ENCODE peak calls at places on chromosomes 1 and 21, in ten cellular contexts. L, N, Z, K, F, Y, B, I, P and S are unnamed samples.

GRCh38 chr21:45447821-45448220 is 42.9 kb downstream of the COL18A1 start:
- DNase-seq in L (no peak), N (no peak), Z (no peak), K (no peak), F (no peak), Y (no peak), B (no peak), I (no peak), P (no peak), S (no peak)

GRCh38 chr1:38608202-38608864 is 251.2 kb downstream of the RRAGC start:
- DNase-seq in L (peak), N (peak), Z (no peak), K (no peak), F (peak), Y (peak), B (peak), I (no peak), P (no peak), S (peak)

GRCh38 chr1:107691542-107691941 is 273.4 kb downstream of the VAV3 start:
- DNase-seq in L (no peak), N (no peak), Z (no peak), K (no peak), F (no peak), Y (no peak), B (no peak), I (no peak), P (no peak), S (no peak)

GRCh38 chr1:69766431-69766830 is 198.7 kb downstream of the LRRC7 start:
- DNase-seq in L (no peak), N (peak), Z (no peak), K (no peak), F (no peak), Y (no peak), B (no peak), I (no peak), P (no peak), S (no peak)

GRCh38 chr1:17356387-17356992 is 15.5 kb upstream of the PADI6 start:
- DNase-seq in L (no peak), N (no peak), Z (no peak), K (no peak), F (no peak), Y (no peak), B (no peak), I (no peak), P (no peak), S (no peak)

GRCh38 chr1:41983451-41983850 is 64.7 kb upstream of the HIVEP3 start:
- DNase-seq in L (no peak), N (no peak), Z (no peak), K (no peak), F (no peak), Y (no peak), B (no peak), I (no peak), P (no peak), S (no peak)

GRCh38 chr1:115539736-115540135 is 102.0 kb upstream of the VANGL1 start:
- DNase-seq in L (no peak), N (peak), Z (no peak), K (no peak), F (no peak), Y (no peak), B (no peak), I (no peak), P (no peak), S (no peak)

GRCh38 chr1:2240251-2241156 is 12.4 kb downstream of the SKI start:
- DNase-seq in L (peak), N (peak), Z (peak), K (peak), F (no peak), Y (no peak), B (no peak), I (no peak), P (peak), S (no peak)

GRCh38 chr1:8780405-8780804 is 37.0 kb downstream of the RERE start:
- DNase-seq in L (no peak), N (no peak), Z (no peak), K (no peak), F (peak), Y (no peak), B (no peak), I (no peak), P (no peak), S (no peak)

GRCh38 chr1:17565551-17565971 is 26.1 kb downstream of the ARHGEF10L start:
- DNase-seq in L (no peak), N (no peak), Z (no peak), K (no peak), F (no peak), Y (no peak), B (no peak), I (no peak), P (no peak), S (no peak)

GRCh38 chr1:166489670-166490436 is 323.1 kb upstream of the FAM78B start:
- DNase-seq in L (peak), N (no peak), Z (no peak), K (no peak), F (peak), Y (no peak), B (peak), I (no peak), P (peak), S (no peak)

GRCh38 chr1:14476170-14476955 is 122.1 kb upstream of the KAZN start:
- DNase-seq in L (no peak), N (peak), Z (peak), K (no peak), F (no peak), Y (no peak), B (no peak), I (no peak), P (no peak), S (no peak)

GRCh38 chr1:40936878-40937484 is 42.5 kb upstream of the CTPS1 start:
- DNase-seq in L (peak), N (peak), Z (peak), K (no peak), F (no peak), Y (no peak), B (no peak), I (peak), P (no peak), S (no peak)

GRCh38 chr1:1285618-1286311 is 5.5 kb downstream of the SCNN1D start:
- DNase-seq in L (peak), N (no peak), Z (no peak), K (no peak), F (no peak), Y (no peak), B (peak), I (no peak), P (no peak), S (no peak)

GRCh38 chr1:211145944-211146343 is 12.0 kb upstream of the KCNH1 start:
- DNase-seq in L (no peak), N (no peak), Z (no peak), K (no peak), F (no peak), Y (no peak), B (no peak), I (no peak), P (no peak), S (no peak)

GRCh38 chr1:174954686-174955669 is 44.8 kb upstream of the CACYBP start:
- DNase-seq in L (no peak), N (no peak), Z (no peak), K (no peak), F (peak), Y (no peak), B (no peak), I (no peak), P (no peak), S (no peak)

GRCh38 chr1:214570442-214570841 is 19.0 kb upstream of the PTPN14 start:
- DNase-seq in L (no peak), N (peak), Z (peak), K (no peak), F (no peak), Y (no peak), B (no peak), I (peak), P (no peak), S (no peak)

GRCh38 chr1:185860316-185860715 is 126.1 kb downstream of the HMCN1 start:
- DNase-seq in L (no peak), N (peak), Z (peak), K (no peak), F (no peak), Y (no peak), B (no peak), I (no peak), P (no peak), S (no peak)
- H3K4me3 ChIP-seq in L (no peak), N (no peak), Z (no peak), K (no peak), F (no peak), Y (no peak), B (no peak), I (no peak), P (no peak), S (no peak)

DNA sequence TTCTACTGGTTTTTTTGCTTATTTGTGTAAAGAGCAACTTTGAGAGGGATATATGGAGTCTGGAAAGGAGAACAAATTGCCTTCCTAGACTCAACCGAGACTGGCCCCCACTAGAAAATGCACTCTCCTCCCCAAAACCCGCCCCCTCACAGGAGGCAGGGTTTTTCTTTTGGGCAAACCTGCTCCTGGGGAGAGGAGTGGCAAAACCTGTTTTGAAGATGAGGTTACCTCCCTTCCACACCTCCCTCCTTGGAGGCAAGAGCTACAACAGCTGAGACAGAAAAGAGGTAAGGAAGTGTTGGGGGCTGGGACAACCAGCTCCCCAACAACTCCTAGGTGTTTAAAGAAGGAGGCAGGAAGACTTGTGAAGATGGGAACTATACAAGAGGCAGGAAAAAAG is at the start of gene BNIPL:
- DNase-seq in L (no peak), N (no peak), Z (no peak), K (no peak), F (no peak), Y (no peak), B (no peak), I (no peak), P (no peak), S (no peak)
- H3K4me3 ChIP-seq in L (no peak), N (no peak), Z (no peak), K (no peak), F (no peak), Y (no peak), B (no peak), I (no peak), P (no peak), S (no peak)

DNA sequence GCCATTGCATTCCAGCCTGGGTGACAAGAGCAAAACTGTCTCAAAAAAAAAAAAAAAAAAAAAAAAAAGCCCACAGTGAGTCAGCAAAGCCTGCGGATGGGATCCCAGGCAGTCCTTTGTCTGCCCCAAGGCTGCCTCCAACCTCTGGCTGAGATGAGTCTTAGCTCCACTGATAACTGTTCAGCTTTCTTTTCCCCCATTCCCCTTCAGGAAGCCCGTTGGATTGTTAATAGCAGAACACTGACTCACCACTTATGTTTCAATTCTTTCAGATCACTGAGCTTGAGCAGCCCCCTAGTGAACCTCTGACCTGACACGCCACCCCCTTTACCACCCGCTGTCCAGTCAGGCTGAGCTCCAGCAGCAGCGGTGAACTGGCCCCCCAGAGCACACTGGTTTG is 57.5 kb downstream of the ERG start:
- DNase-seq in L (no peak), N (peak), Z (peak), K (no peak), F (no peak), Y (peak), B (no peak), I (peak), P (no peak), S (no peak)
- H3K4me3 ChIP-seq in L (no peak), N (no peak), Z (no peak), K (no peak), F (no peak), Y (no peak), B (no peak), I (no peak), P (no peak), S (no peak)

GRCh38 chr1:3651939-3652537 is at the start of gene TP73:
- DNase-seq in L (peak), N (peak), Z (no peak), K (peak), F (no peak), Y (no peak), B (peak), I (no peak), P (no peak), S (no peak)
- H3K4me3 ChIP-seq in L (peak), N (peak), Z (no peak), K (peak), F (no peak), Y (peak), B (peak), I (peak), P (peak), S (peak)